ENCODE peak calls at places on chromosomes 1 and 21, in eight cellular contexts. L, E, V, G, U, W, D and S are unnamed samples.

GRCh38 chr21:15065381-15066230 is 806 bp upstream of the NRIP1 start:
- DNase-seq in L (peak; percentile 68), E (peak; percentile 85), V (peak; percentile 89), G (peak; percentile 76), U (peak; percentile 86), W (peak; percentile 80), D (peak; percentile 76), S (peak; percentile 96)

GRCh38 chr1:202880961-202881460 is 7.9 kb downstream of the RABIF start:
- DNase-seq in L (no peak), E (no peak), V (no peak), G (no peak), U (no peak), W (no peak), D (no peak), S (no peak)

GRCh38 chr1:47713960-47714359 is 276.1 kb downstream of the FOXD2 start:
- DNase-seq in L (no peak), E (no peak), V (no peak), G (no peak), U (no peak), W (no peak), D (no peak), S (no peak)

GRCh38 chr1:88221396-88221795 is 462.7 kb upstream of the PKN2 start:
- DNase-seq in L (no peak), E (no peak), V (no peak), G (no peak), U (peak; percentile 13), W (no peak), D (no peak), S (no peak)

GRCh38 chr1:61983236-61983635 is 211.4 kb upstream of the L1TD1 start:
- DNase-seq in L (no peak), E (no peak), V (no peak), G (no peak), U (no peak), W (no peak), D (no peak), S (no peak)

GRCh38 chr1:151710187-151710586 is 6.4 kb downstream of the CELF3 start:
- DNase-seq in L (no peak), E (no peak), V (peak; percentile 65), G (peak; percentile 21), U (peak; percentile 55), W (no peak), D (no peak), S (peak; percentile 74)

GRCh38 chr21:28113718-28114117 is 879.0 kb downstream of the LTN1 start:
- DNase-seq in L (no peak), E (no peak), V (no peak), G (no peak), U (no peak), W (no peak), D (peak; percentile 26), S (no peak)

GRCh38 chr21:37450385-37451044 is 83.9 kb downstream of the DYRK1A start:
- DNase-seq in L (no peak), E (no peak), V (no peak), G (no peak), U (peak; percentile 58), W (no peak), D (peak; percentile 70), S (peak; percentile 29)

GRCh38 chr1:245336149-245336983 is 181.6 kb downstream of the KIF26B start:
- DNase-seq in L (peak; percentile 15), E (no peak), V (no peak), G (no peak), U (no peak), W (no peak), D (no peak), S (no peak)

GRCh38 chr1:162008799-162009198 is 14.9 kb downstream of the OLFML2B start:
- DNase-seq in L (no peak), E (no peak), V (no peak), G (no peak), U (no peak), W (no peak), D (no peak), S (peak; percentile 21)

GRCh38 chr1:52127181-52128175 is 14.4 kb upstream of the ZFYVE9 start:
- DNase-seq in L (peak; percentile 68), E (no peak), V (peak; percentile 65), G (peak; percentile 18), U (peak; percentile 77), W (peak; percentile 17), D (peak; percentile 71), S (no peak)

GRCh38 chr1:181714428-181714827 is 231.1 kb downstream of the CACNA1E start:
- DNase-seq in L (no peak), E (no peak), V (no peak), G (no peak), U (no peak), W (no peak), D (no peak), S (no peak)

GRCh38 chr1:28887418-28887834 is 26.9 kb upstream of the EPB41 start:
- DNase-seq in L (peak; percentile 23), E (peak; percentile 63), V (peak; percentile 37), G (peak; percentile 39), U (no peak), W (peak; percentile 60), D (peak; percentile 13), S (no peak)

GRCh38 chr1:44947774-44948311 is 38.6 kb downstream of the EIF2B3 start:
- DNase-seq in L (no peak), E (no peak), V (no peak), G (no peak), U (no peak), W (no peak), D (no peak), S (no peak)

GRCh38 chr1:34693081-34693480 is 61.8 kb upstream of the GJB5 start:
- DNase-seq in L (no peak), E (no peak), V (no peak), G (no peak), U (no peak), W (no peak), D (no peak), S (no peak)

GRCh38 chr1:235250430-235250829 is 77.5 kb downstream of the ARID4B start:
- DNase-seq in L (peak; percentile 68), E (no peak), V (peak; percentile 27), G (no peak), U (no peak), W (no peak), D (no peak), S (no peak)

GRCh38 chr1:10726355-10726754 is 70.1 kb downstream of the CASZ1 start:
- DNase-seq in L (no peak), E (peak; percentile 80), V (peak; percentile 77), G (no peak), U (no peak), W (peak; percentile 37), D (peak; percentile 73), S (no peak)

GRCh38 chr1:224697888-224698450 is 81.9 kb downstream of the CNIH3 start:
- DNase-seq in L (no peak), E (no peak), V (no peak), G (no peak), U (no peak), W (no peak), D (no peak), S (no peak)

GRCh38 chr1:179955731-179956130 is 1.1 kb downstream of the CEP350 start:
- DNase-seq in L (no peak), E (no peak), V (no peak), G (no peak), U (no peak), W (no peak), D (peak; percentile 2), S (no peak)

GRCh38 chr1:41733021-41733420 is 185.7 kb downstream of the HIVEP3 start:
- DNase-seq in L (no peak), E (no peak), V (no peak), G (no peak), U (no peak), W (no peak), D (no peak), S (no peak)
- H3K4me1 ChIP-seq in L (no peaks in the 10 kb centered on the region), E (peaks cover 48% of the 10 kb centered on the region), V (no peaks in the 10 kb centered on the region), G (peaks cover 10% of the 10 kb centered on the region), U (peaks cover 2% of the 10 kb centered on the region), W (no peaks in the 10 kb centered on the region), D (no peaks in the 10 kb centered on the region), S (no peaks in the 10 kb centered on the region)

GRCh38 chr1:228408869-228409805 is 2.5 kb upstream of the TRIM11 start:
- DNase-seq in L (no peak), E (no peak), V (no peak), G (no peak), U (no peak), W (no peak), D (no peak), S (peak; percentile 58)

GRCh38 chr1:228407118-228408040 is 744 bp upstream of the TRIM11 start:
- DNase-seq in L (no peak), E (no peak), V (no peak), G (no peak), U (no peak), W (no peak), D (no peak), S (peak; percentile 75)

GRCh38 chr1:228410015-228410414 is 3.4 kb upstream of the TRIM11 start:
- DNase-seq in L (no peak), E (no peak), V (no peak), G (no peak), U (peak; percentile 51), W (no peak), D (no peak), S (peak; percentile 55)

GRCh38 chr1:228405979-228406265 is 713 bp downstream of the TRIM11 start:
- DNase-seq in L (peak; percentile 27), E (no peak), V (no peak), G (no peak), U (peak; percentile 17), W (peak; percentile 33), D (no peak), S (no peak)

GRCh38 chr1:228408041-228408868 is 1.6 kb upstream of the TRIM11 start:
- DNase-seq in L (no peak), E (no peak), V (no peak), G (no peak), U (no peak), W (no peak), D (no peak), S (peak; percentile 35)
- H3K4me1 ChIP-seq in L (peaks cover 4% of the 10 kb centered on the region), E (peaks cover 37% of the 10 kb centered on the region), V (peaks cover 37% of the 10 kb centered on the region), G (peaks cover 38% of the 10 kb centered on the region), U (peaks cover 16% of the 10 kb centered on the region), W (peaks cover 12% of the 10 kb centered on the region), D (peaks cover 28% of the 10 kb centered on the region), S (peaks cover 19% of the 10 kb centered on the region)

DNA sequence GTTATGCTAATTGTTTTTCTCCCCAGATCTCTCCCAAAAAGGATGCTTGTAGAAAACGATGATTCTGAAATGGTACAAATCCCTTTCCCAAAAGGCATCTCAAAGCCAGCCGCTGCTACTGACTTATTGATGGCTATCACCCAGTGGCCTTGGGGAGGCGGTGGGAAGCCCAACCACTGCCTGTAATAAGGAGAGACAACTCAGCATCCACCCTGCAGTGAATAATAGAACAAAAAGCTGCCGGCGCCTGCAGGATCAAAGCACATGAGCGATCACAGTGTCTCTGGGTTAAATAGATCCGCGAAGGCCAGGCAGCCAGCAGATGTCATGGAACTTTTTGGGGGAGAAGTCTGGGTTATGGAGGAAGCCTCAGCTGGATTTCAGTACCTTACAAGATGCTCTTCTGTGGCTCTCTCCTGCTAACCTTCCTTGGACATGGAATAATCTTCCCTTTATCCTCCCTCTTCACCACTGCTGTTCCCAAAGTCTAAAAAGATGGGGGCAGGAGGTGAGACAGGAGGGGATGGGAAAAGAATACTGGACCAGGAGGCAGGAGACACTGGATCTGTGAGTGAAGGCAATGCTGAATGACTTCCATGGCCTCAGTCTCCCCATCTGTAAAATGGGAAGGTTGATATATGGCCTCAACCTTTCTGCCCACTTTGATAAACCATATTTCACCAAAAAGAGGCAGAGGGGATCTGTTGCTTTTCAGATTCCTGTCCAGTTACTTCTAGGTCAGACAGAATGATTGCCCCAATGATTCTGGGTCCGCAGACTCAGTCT is 54.9 kb upstream of the CD34 start:
- DNase-seq in L (no peak), E (no peak), V (no peak), G (no peak), U (no peak), W (no peak), D (no peak), S (no peak)
- H3K4me1 ChIP-seq in L (no peaks in the 10 kb centered on the region), E (peaks cover 29% of the 10 kb centered on the region), V (peaks cover 29% of the 10 kb centered on the region), G (peaks cover 11% of the 10 kb centered on the region), U (peaks cover 4% of the 10 kb centered on the region), W (peaks cover 8% of the 10 kb centered on the region), D (peaks cover 14% of the 10 kb centered on the region), S (peaks cover 13% of the 10 kb centered on the region)

GRCh38 chr1:15958788-15959187 is 17.1 kb downstream of the ZBTB17 start:
- DNase-seq in L (no peak), E (no peak), V (no peak), G (no peak), U (peak; percentile 53), W (no peak), D (no peak), S (peak; percentile 50)
- H3K4me1 ChIP-seq in L (no peaks in the 10 kb centered on the region), E (peaks cover 56% of the 10 kb centered on the region), V (peaks cover 11% of the 10 kb centered on the region), G (peaks cover 45% of the 10 kb centered on the region), U (peaks cover 19% of the 10 kb centered on the region), W (peaks cover 4% of the 10 kb centered on the region), D (peaks cover 9% of the 10 kb centered on the region), S (peaks cover 40% of the 10 kb centered on the region)